ENCODE peak calls at places on chromosomes 3 and 15, in four cellular contexts. J is neuronal stem cell, L is IMR-90, T is H1. G is an unnamed sample. For H3K79me1, the result is how much of the 10 kb centered on the place peaks cover.

GRCh38 chr3:8642001-8642400 is 2.6 kb downstream of the SSUH2 start:
- DNase-seq in T (no peak), J (no peak), L (no peak), G (no peak)

GRCh38 chr3:188900421-188900941 is 271.3 kb upstream of the TPRG1 start:
- DNase-seq in L (peak), J (no peak), T (no peak), G (no peak)

GRCh38 chr3:24086597-24087369 is 141.7 kb downstream of the NR1D2 start:
- DNase-seq in J (peak), L (no peak), T (no peak), G (no peak)

GRCh38 chr15:37136666-37137065 is 36.3 kb upstream of the MEIS2 start:
- DNase-seq in L (peak), T (no peak), J (no peak), G (no peak)

GRCh38 chr3:191066669-191067068 is 132.4 kb upstream of the OSTN start:
- DNase-seq in L (peak), T (no peak), J (no peak), G (no peak)

GRCh38 chr15:96583671-96584070 is 253.2 kb downstream of the NR2F2 start:
- DNase-seq in J (no peak), T (no peak), L (no peak), G (no peak)

GRCh38 chr15:89119489-89120478 is 31.5 kb downstream of the ABHD2 start:
- DNase-seq in T (no peak), L (peak), J (no peak), G (no peak)

GRCh38 chr3:65685621-65686020 is 353.1 kb downstream of the MAGI1 start:
- DNase-seq in T (no peak), L (peak), J (no peak), G (no peak)

GRCh38 chr3:136937886-136938285 is 19.9 kb upstream of the IL20RB start:
- DNase-seq in J (no peak), L (no peak), T (no peak), G (no peak)

GRCh38 chr3:116815831-116816588 is 106.4 kb downstream of the TUSC7 start:
- DNase-seq in J (no peak), L (peak), T (no peak), G (no peak)

GRCh38 chr3:170751083-170751893 is 118.7 kb downstream of the RPL22L1 start:
- DNase-seq in J (no peak), L (peak), T (no peak), G (peak)

GRCh38 chr3:123816673-123817207 is 67.4 kb downstream of the MYLK start:
- DNase-seq in T (no peak), J (no peak), L (peak), G (no peak)

GRCh38 chr3:10173926-10174435 is 9.3 kb downstream of the IRAK2 start:
- DNase-seq in J (no peak), L (peak), T (no peak), G (no peak)

GRCh38 chr15:85592148-85592547 is 202.6 kb downstream of the KLHL25 start:
- DNase-seq in L (peak), J (no peak), T (no peak), G (no peak)

GRCh38 chr3:17518189-17519059 is 224.0 kb downstream of the TBC1D5 start:
- DNase-seq in T (peak), L (no peak), J (peak), G (peak)

GRCh38 chr15:91956026-91956723 is 102.7 kb downstream of the SLCO3A1 start:
- DNase-seq in J (no peak), T (no peak), L (peak), G (peak)

GRCh38 chr3:102174312-102174712 is 260.5 kb upstream of the ZPLD1 start:
- DNase-seq in L (peak), T (no peak), J (no peak), G (no peak)

GRCh38 chr15:66287461-66288055 is 5.8 kb upstream of the DIS3L start:
- DNase-seq in J (peak), L (peak), T (no peak), G (peak)

GRCh38 chr15:79635897-79636596 is 203.9 kb downstream of the MINAR1 start:
- DNase-seq in J (no peak), T (no peak), L (peak), G (peak)

GRCh38 chr3:78644847-78645246 is 1123.0 kb downstream of the ROBO1 start:
- DNase-seq in T (no peak), J (no peak), L (no peak), G (peak)

GRCh38 chr3:16511561-16512434 is 1.7 kb downstream of the RFTN1 start:
- DNase-seq in T (no peak), J (no peak), L (peak), G (peak)

GRCh38 chr15:26866298-26867198 is at the start of gene GABRA5:
- DNase-seq in T (peak), J (peak), L (peak), G (peak)

GRCh38 chr3:16305121-16305541 is 40.1 kb downstream of the OXNAD1 start:
- DNase-seq in T (no peak), L (no peak), J (no peak), G (no peak)

GRCh38 chr3:49900491-49901153 is 3.1 kb downstream of the MST1R start:
- DNase-seq in T (no peak), J (no peak), L (peak), G (no peak)

GRCh38 chr15:49415638-49416037 is 7.4 kb upstream of the FGF7 start:
- DNase-seq in J (no peak), L (peak), T (no peak), G (no peak)

GRCh38 chr3:151553873-151554272 is 93.0 kb upstream of the IGSF10 start:
- DNase-seq in T (no peak), J (no peak), L (no peak), G (peak)

GRCh38 chr3:170038434-170039110 is 777 bp downstream of the GPR160 start:
- DNase-seq in T (peak), J (no peak), L (no peak), G (peak)

GRCh38 chr3:151024339-151024738 is 51.8 kb upstream of the CLRN1 start:
- DNase-seq in J (no peak), L (no peak), T (no peak), G (no peak)

GRCh38 chr3:111069974-111070751 is 1.5 kb upstream of the NECTIN3 start:
- DNase-seq in J (no peak), L (peak), T (no peak), G (peak)

GRCh38 chr3:117788086-117788485 is 1078.5 kb downstream of the TUSC7 start:
- DNase-seq in T (no peak), L (peak), J (no peak), G (peak)

GRCh38 chr15:35697549-35698299 is 151.8 kb upstream of the DPH6 start:
- DNase-seq in J (peak), T (no peak), L (peak), G (peak)

GRCh38 chr15:62390793-62391543 is 225.9 kb upstream of the C2CD4B start:
- DNase-seq in L (peak), T (peak), J (peak), G (peak)

GRCh38 chr3:68088216-68088615 is 433.8 kb upstream of the SUCLG2 start:
- DNase-seq in J (no peak), T (no peak), L (no peak), G (no peak)

GRCh38 chr3:181613813-181614212 is 97.9 kb upstream of the SOX2 start:
- DNase-seq in T (no peak), J (no peak), L (no peak), G (no peak)

GRCh38 chr3:120928991-120929390 is 21.0 kb downstream of the STXBP5L start:
- DNase-seq in L (no peak), T (no peak), J (no peak), G (peak)
- H3K79me1 ChIP-seq in L (under half), T (under half), J (under half), G (under half)

GRCh38 chr3:44963571-44964325 is 12.2 kb downstream of the ZDHHC3 start:
- DNase-seq in L (no peak), J (no peak), T (no peak), G (no peak)

GRCh38 chr3:44960387-44961026 is 15.5 kb downstream of the ZDHHC3 start:
- DNase-seq in L (peak), J (no peak), T (no peak), G (no peak)

GRCh38 chr3:44965165-44965564 is 10.8 kb downstream of the ZDHHC3 start:
- DNase-seq in J (no peak), L (no peak), T (no peak), G (no peak)

GRCh38 chr3:44961888-44962287 is 14.1 kb downstream of the ZDHHC3 start:
- DNase-seq in T (no peak), J (no peak), L (no peak), G (no peak)

DNA sequence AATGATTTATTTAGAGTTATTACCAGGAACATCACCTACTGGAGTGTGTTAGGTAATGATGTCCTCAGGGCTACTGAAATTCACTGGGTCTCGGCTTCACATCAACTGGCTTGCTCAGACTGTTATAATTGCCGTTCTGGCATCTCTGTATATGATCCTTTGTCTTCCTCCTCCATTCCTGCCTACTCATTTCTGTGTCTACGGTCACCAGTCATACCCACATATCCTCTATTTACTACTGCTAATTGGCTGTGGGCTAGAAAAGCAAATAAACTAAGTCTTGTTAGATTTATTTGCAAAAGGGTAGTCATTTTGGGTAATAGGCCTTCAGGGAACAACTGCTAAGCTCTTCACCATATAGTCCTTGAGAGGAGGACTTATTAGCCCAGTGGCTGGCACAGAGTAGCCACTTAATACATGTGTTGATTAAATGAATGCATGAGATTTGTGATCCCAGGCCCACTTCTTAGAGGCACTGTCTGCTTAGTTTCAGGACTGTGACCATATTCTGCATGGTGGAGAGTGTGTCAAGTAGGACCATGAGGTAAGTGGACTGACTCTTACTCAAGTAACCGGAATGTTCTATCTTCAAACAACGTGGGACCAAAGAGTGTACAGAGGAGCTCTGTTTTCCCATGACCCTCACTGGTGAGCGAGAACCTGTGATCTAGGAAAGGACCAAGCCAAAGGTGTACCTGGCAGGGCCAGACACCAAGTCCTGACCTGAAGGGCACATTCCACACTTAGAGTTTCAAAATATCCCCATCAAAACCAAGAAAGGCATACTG is 13.2 kb downstream of the ZDHHC3 start:
- DNase-seq in T (no peak), J (no peak), L (peak), G (no peak)
- H3K79me1 ChIP-seq in T (under half), J (under half), L (under half), G (under half)

GRCh38 chr3:14230729-14231128 is 52.1 kb downstream of the LSM3 start:
- DNase-seq in T (no peak), J (no peak), L (no peak), G (no peak)

GRCh38 chr3:14224895-14225294 is 46.3 kb downstream of the LSM3 start:
- DNase-seq in J (no peak), L (peak), T (no peak), G (peak)

GRCh38 chr3:14228611-14229470 is 50.2 kb downstream of the LSM3 start:
- DNase-seq in T (no peak), L (no peak), J (no peak), G (no peak)

GRCh38 chr3:14225421-14225820 is 46.8 kb downstream of the LSM3 start:
- DNase-seq in T (no peak), L (no peak), J (no peak), G (no peak)

DNA sequence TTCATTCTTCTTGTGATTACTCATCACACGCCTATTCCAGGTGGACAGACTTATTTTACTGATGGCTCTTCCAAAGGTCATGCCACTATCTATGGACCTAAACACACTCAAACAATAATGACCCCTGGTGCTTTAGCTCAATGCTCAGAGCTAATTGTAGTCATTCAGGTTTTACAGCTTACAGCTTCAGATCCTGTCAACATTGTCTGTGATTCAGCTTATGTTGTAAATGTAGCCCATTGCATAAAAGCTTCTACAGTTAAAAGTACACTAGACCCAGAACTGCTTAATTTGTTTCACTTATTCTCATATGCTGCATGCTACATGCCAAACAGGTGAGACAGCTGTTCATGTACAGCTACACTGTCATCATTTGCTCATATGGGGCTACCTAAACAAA is 49.2 kb downstream of the LSM3 start:
- DNase-seq in J (no peak), T (no peak), L (peak), G (no peak)
- H3K79me1 ChIP-seq in J (under half), T (under half), L (under half), G (under half)

GRCh38 chr3:128487538-128487812 is 5.5 kb downstream of the GATA2 start:
- DNase-seq in L (no peak), J (no peak), T (no peak), G (no peak)

GRCh38 chr3:128489860-128490649 is 2.9 kb downstream of the GATA2 start:
- DNase-seq in J (no peak), T (peak), L (no peak), G (peak)

GRCh38 chr3:128488995-128489859 is 3.8 kb downstream of the GATA2 start:
- DNase-seq in J (no peak), T (peak), L (no peak), G (peak)

GRCh38 chr3:128487813-128488635 is 5.0 kb downstream of the GATA2 start:
- DNase-seq in J (no peak), L (peak), T (peak), G (peak)

DNA sequence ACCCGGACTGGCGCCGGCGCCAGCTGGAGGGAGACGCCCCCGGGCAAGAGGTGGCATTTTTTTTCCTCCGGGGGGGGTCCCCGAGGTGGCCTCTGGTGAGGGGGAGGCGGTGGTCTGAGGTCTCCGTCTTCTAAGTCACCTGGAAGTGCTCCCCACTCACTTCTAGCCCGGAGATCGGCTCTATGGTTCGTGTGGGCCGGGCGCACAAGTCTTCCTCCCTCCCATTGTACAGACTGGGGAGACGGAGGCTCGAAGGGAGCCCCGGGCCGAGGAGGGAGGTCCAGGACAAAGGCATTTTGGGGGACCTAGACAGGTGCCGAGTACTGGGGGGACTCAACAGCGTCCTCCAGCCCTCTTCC is 4.4 kb downstream of the GATA2 start:
- DNase-seq in T (no peak), L (no peak), J (no peak), G (peak)
- H3K79me1 ChIP-seq in T (under half), L (under half), J (under half), G (under half)

G was measured in mesendoderm.